ENCODE peak calls at places on chromosome 7, in eight cellular contexts. L is Peyer's patch, S is G401, Z is GM13977, B is DMS79, F is H4, A is left ventricle myocardium inferior, W is iPS DF 6.9. V is an unnamed sample.

GRCh38 chr7:128453836-128454804 is 1.6 kb upstream of the HILPDA start:
- DNase-seq in L (peak; percentile 63), S (peak; percentile 20), Z (no peak), B (no peak), F (no peak), A (peak; percentile 90), W (no peak), V (peak; percentile 30)

GRCh38 chr7:103867874-103868273 is 121.6 kb downstream of the RELN start:
- DNase-seq in L (no peak), S (peak; percentile 86), Z (no peak), B (no peak), F (no peak), A (no peak), W (no peak), V (no peak)

GRCh38 chr7:36653011-36653670 is 71.2 kb downstream of the AOAH start:
- DNase-seq in L (no peak), S (no peak), Z (no peak), B (no peak), F (peak; percentile 89), A (no peak), W (no peak), V (no peak)

GRCh38 chr7:28685660-28686417 is 272.3 kb downstream of the TRIL start:
- DNase-seq in L (peak; percentile 57), S (peak; percentile 99), Z (peak; percentile 44), B (peak; percentile 64), F (peak; percentile 100), A (peak; percentile 88), W (peak; percentile 58), V (peak; percentile 98)

GRCh38 chr7:142587578-142588191 is 161.6 kb upstream of the PRSS1 start:
- DNase-seq in L (no peak), S (peak; percentile 39), Z (peak; percentile 62), B (no peak), F (peak; percentile 93), A (no peak), W (peak; percentile 22), V (peak; percentile 20)

GRCh38 chr7:91112902-91113321 is 151.3 kb upstream of the FZD1 start:
- DNase-seq in L (no peak), S (no peak), Z (no peak), B (no peak), F (no peak), A (no peak), W (no peak), V (no peak)

GRCh38 chr7:82732677-82733076 is 289.1 kb upstream of the CACNA2D1 start:
- DNase-seq in L (no peak), S (no peak), Z (no peak), B (no peak), F (no peak), A (no peak), W (no peak), V (no peak)

GRCh38 chr7:13197501-13197900 is 510.1 kb downstream of the ARL4A start:
- DNase-seq in L (no peak), S (no peak), Z (no peak), B (no peak), F (no peak), A (no peak), W (no peak), V (no peak)

GRCh38 chr7:29249860-29250259 is 55.3 kb downstream of the CHN2 start:
- DNase-seq in L (no peak), S (peak; percentile 34), Z (no peak), B (no peak), F (no peak), A (no peak), W (no peak), V (no peak)

GRCh38 chr7:45700556-45700955 is 126.4 kb downstream of the ADCY1 start:
- DNase-seq in L (no peak), S (no peak), Z (no peak), B (no peak), F (no peak), A (peak; percentile 40), W (no peak), V (no peak)

GRCh38 chr7:139035588-139036353 is at the start of gene ZC3HAV1L:
- DNase-seq in L (peak; percentile 69), S (no peak), Z (peak; percentile 91), B (peak; percentile 56), F (no peak), A (peak; percentile 68), W (no peak), V (peak; percentile 52)

GRCh38 chr7:82044497-82045080 is 274.7 kb upstream of the HGF start:
- DNase-seq in L (no peak), S (peak; percentile 77), Z (peak; percentile 10), B (peak; percentile 7), F (peak; percentile 46), A (no peak), W (no peak), V (no peak)

GRCh38 chr7:101816499-101817030 is 861 bp upstream of the CUX1 start:
- DNase-seq in L (peak; percentile 72), S (peak; percentile 61), Z (peak; percentile 80), B (no peak), F (no peak), A (peak; percentile 51), W (no peak), V (no peak)

GRCh38 chr7:23544913-23545354 is 13.2 kb upstream of the TRA2A start:
- DNase-seq in L (no peak), S (peak; percentile 28), Z (peak; percentile 31), B (peak; percentile 40), F (peak; percentile 86), A (no peak), W (no peak), V (no peak)

GRCh38 chr7:100887186-100887954 is 2.1 kb downstream of the UFSP1 start:
- DNase-seq in L (no peak), S (no peak), Z (peak; percentile 86), B (no peak), F (peak; percentile 4), A (no peak), W (no peak), V (no peak)

GRCh38 chr7:107164092-107164491 is 4.7 kb upstream of the HBP1 start:
- DNase-seq in L (no peak), S (no peak), Z (no peak), B (no peak), F (no peak), A (no peak), W (no peak), V (no peak)

GRCh38 chr7:50838675-50839377 is 56.1 kb upstream of the GRB10 start:
- DNase-seq in L (no peak), S (no peak), Z (no peak), B (no peak), F (peak; percentile 75), A (peak; percentile 44), W (no peak), V (no peak)

GRCh38 chr7:115008465-115009114 is 86.7 kb downstream of the MDFIC start:
- DNase-seq in L (no peak), S (no peak), Z (no peak), B (no peak), F (no peak), A (peak; percentile 84), W (no peak), V (no peak)

GRCh38 chr7:114554781-114555537 is 140.3 kb downstream of the FOXP2 start:
- DNase-seq in L (no peak), S (no peak), Z (peak; percentile 45), B (no peak), F (peak; percentile 86), A (no peak), W (no peak), V (peak; percentile 18)

GRCh38 chr7:12764355-12765000 is 77.0 kb downstream of the ARL4A start:
- DNase-seq in L (no peak), S (no peak), Z (no peak), B (no peak), F (no peak), A (no peak), W (no peak), V (peak; percentile 93)

GRCh38 chr7:157358753-157359096 is 21.9 kb downstream of the DNAJB6 start:
- DNase-seq in L (no peak), S (no peak), Z (no peak), B (peak; percentile 85), F (no peak), A (no peak), W (no peak), V (no peak)

GRCh38 chr7:1567893-1568292 is 1.9 kb downstream of the PSMG3 start:
- DNase-seq in L (peak; percentile 51), S (no peak), Z (no peak), B (peak; percentile 69), F (peak; percentile 84), A (no peak), W (no peak), V (peak; percentile 39)

GRCh38 chr7:152663101-152663740 is 12.7 kb downstream of the XRCC2 start:
- DNase-seq in L (no peak), S (no peak), Z (no peak), B (no peak), F (no peak), A (no peak), W (no peak), V (no peak)

GRCh38 chr7:38585551-38585950 is 45.6 kb downstream of the AMPH start:
- DNase-seq in L (no peak), S (peak; percentile 55), Z (no peak), B (no peak), F (no peak), A (no peak), W (no peak), V (no peak)

GRCh38 chr7:418636-419280 is 100.9 kb downstream of the PDGFA start:
- DNase-seq in L (peak; percentile 45), S (peak; percentile 13), Z (no peak), B (no peak), F (no peak), A (peak; percentile 12), W (no peak), V (no peak)

GRCh38 chr7:34396437-34397064 is 261.5 kb upstream of the NPSR1 start:
- DNase-seq in L (no peak), S (no peak), Z (no peak), B (no peak), F (no peak), A (no peak), W (no peak), V (no peak)

GRCh38 chr7:19112290-19113000 is 5.0 kb downstream of the TWIST1 start:
- DNase-seq in L (no peak), S (no peak), Z (no peak), B (no peak), F (no peak), A (no peak), W (no peak), V (no peak)

GRCh38 chr7:150751702-150752101 is 14.5 kb downstream of the GIMAP5 start:
- DNase-seq in L (no peak), S (no peak), Z (no peak), B (no peak), F (no peak), A (no peak), W (no peak), V (no peak)

GRCh38 chr7:55058314-55058713 is 39.5 kb downstream of the EGFR start:
- DNase-seq in L (no peak), S (no peak), Z (no peak), B (no peak), F (no peak), A (no peak), W (no peak), V (no peak)

GRCh38 chr7:6478186-6478585 is 30.4 kb upstream of the DAGLB start:
- DNase-seq in L (no peak), S (no peak), Z (no peak), B (no peak), F (no peak), A (no peak), W (no peak), V (no peak)

GRCh38 chr7:4724648-4725013 is 42.5 kb downstream of the FOXK1 start:
- DNase-seq in L (no peak), S (no peak), Z (no peak), B (peak; percentile 39), F (peak; percentile 92), A (no peak), W (no peak), V (no peak)

GRCh38 chr7:100493476-100494264 is 9.9 kb downstream of the NYAP1 start:
- DNase-seq in L (peak; percentile 75), S (no peak), Z (peak; percentile 77), B (no peak), F (no peak), A (peak; percentile 34), W (no peak), V (no peak)

GRCh38 chr7:91651986-91652385 is 228.5 kb downstream of the MTERF1 start:
- DNase-seq in L (no peak), S (no peak), Z (no peak), B (no peak), F (no peak), A (no peak), W (no peak), V (no peak)

GRCh38 chr7:98223351-98223897 is 12.2 kb downstream of the BHLHA15 start:
- DNase-seq in L (no peak), S (no peak), Z (peak; percentile 36), B (no peak), F (no peak), A (no peak), W (no peak), V (no peak)